ENCODE peak calls at places on chromosomes 1 and 21, in seven cellular contexts. One of them, this sample, is unnamed.

GRCh38 chr1:155933591-155934096 is 569 bp downstream of the KHDC4 start:
- DNase-seq in K562: peak
- DNase-seq in SK-N-SH: peak
- DNase-seq in GM12892: no peak
- DNase-seq in HepG2: no peak
- DNase-seq in GM12878: no peak
- DNase-seq in H1: no peak
- DNase-seq in this sample: no peak

GRCh38 chr1:236341298-236341697 is 52.8 kb upstream of the EDARADD start:
- DNase-seq in K562: no peak
- DNase-seq in SK-N-SH: no peak
- DNase-seq in GM12892: no peak
- DNase-seq in HepG2: no peak
- DNase-seq in GM12878: no peak
- DNase-seq in H1: peak
- DNase-seq in this sample: no peak

GRCh38 chr1:228228601-228229074 is 20.8 kb downstream of the OBSCN start:
- DNase-seq in K562: no peak
- DNase-seq in SK-N-SH: no peak
- DNase-seq in GM12892: no peak
- DNase-seq in HepG2: peak
- DNase-seq in GM12878: no peak
- DNase-seq in H1: no peak
- DNase-seq in this sample: no peak

GRCh38 chr1:7253118-7253480 is 467.8 kb downstream of the CAMTA1 start:
- DNase-seq in K562: no peak
- DNase-seq in SK-N-SH: no peak
- DNase-seq in GM12892: no peak
- DNase-seq in HepG2: no peak
- DNase-seq in GM12878: no peak
- DNase-seq in H1: no peak
- DNase-seq in this sample: no peak

GRCh38 chr1:120179420-120180348 is 3.4 kb upstream of the SEC22B start:
- DNase-seq in K562: peak
- DNase-seq in SK-N-SH: peak
- DNase-seq in GM12892: no peak
- DNase-seq in HepG2: no peak
- DNase-seq in GM12878: no peak
- DNase-seq in H1: peak
- DNase-seq in this sample: no peak

GRCh38 chr1:8947127-8947691 is 1.5 kb downstream of the CA6 start:
- DNase-seq in K562: no peak
- DNase-seq in SK-N-SH: no peak
- DNase-seq in GM12892: no peak
- DNase-seq in HepG2: peak
- DNase-seq in GM12878: no peak
- DNase-seq in H1: no peak
- DNase-seq in this sample: no peak

GRCh38 chr21:44057960-44058651 is 46.0 kb downstream of the TRAPPC10 start:
- DNase-seq in K562: no peak
- DNase-seq in SK-N-SH: no peak
- DNase-seq in GM12892: no peak
- DNase-seq in HepG2: no peak
- DNase-seq in GM12878: no peak
- DNase-seq in H1: no peak
- DNase-seq in this sample: no peak

GRCh38 chr1:149937779-149938178 is 1.1 kb upstream of the MTMR11 start:
- DNase-seq in K562: no peak
- DNase-seq in SK-N-SH: no peak
- DNase-seq in GM12892: no peak
- DNase-seq in HepG2: no peak
- DNase-seq in GM12878: no peak
- DNase-seq in H1: no peak
- DNase-seq in this sample: no peak

GRCh38 chr1:37945743-37946702 is 830 bp downstream of the INPP5B start:
- DNase-seq in K562: peak
- DNase-seq in SK-N-SH: peak
- DNase-seq in GM12892: no peak
- DNase-seq in HepG2: peak
- DNase-seq in GM12878: no peak
- DNase-seq in H1: no peak
- DNase-seq in this sample: no peak

GRCh38 chr1:179036844-179037465 is 11.3 kb downstream of the FAM20B start:
- DNase-seq in K562: no peak
- DNase-seq in SK-N-SH: no peak
- DNase-seq in GM12892: no peak
- DNase-seq in HepG2: no peak
- DNase-seq in GM12878: peak
- DNase-seq in H1: no peak
- DNase-seq in this sample: no peak

GRCh38 chr1:31617917-31618746 is 643 bp downstream of the HCRTR1 start:
- DNase-seq in K562: peak
- DNase-seq in SK-N-SH: peak
- DNase-seq in GM12892: peak
- DNase-seq in HepG2: peak
- DNase-seq in GM12878: no peak
- DNase-seq in H1: peak
- DNase-seq in this sample: peak

GRCh38 chr1:204104331-204105222 is 31.7 kb downstream of the SOX13 start:
- DNase-seq in K562: no peak
- DNase-seq in SK-N-SH: no peak
- DNase-seq in GM12892: no peak
- DNase-seq in HepG2: no peak
- DNase-seq in GM12878: no peak
- DNase-seq in H1: no peak
- DNase-seq in this sample: no peak

GRCh38 chr1:9149837-9150581 is 21.1 kb upstream of the GPR157 start:
- DNase-seq in K562: no peak
- DNase-seq in SK-N-SH: no peak
- DNase-seq in GM12892: no peak
- DNase-seq in HepG2: no peak
- DNase-seq in GM12878: no peak
- DNase-seq in H1: no peak
- DNase-seq in this sample: no peak

GRCh38 chr21:42983102-42983501 is 8.7 kb downstream of the PKNOX1 start:
- DNase-seq in K562: no peak
- DNase-seq in SK-N-SH: no peak
- DNase-seq in GM12892: no peak
- DNase-seq in HepG2: no peak
- DNase-seq in GM12878: no peak
- DNase-seq in H1: no peak
- DNase-seq in this sample: no peak

GRCh38 chr21:37620401-37620800 is 253.8 kb downstream of the DYRK1A start:
- DNase-seq in K562: no peak
- DNase-seq in SK-N-SH: no peak
- DNase-seq in GM12892: no peak
- DNase-seq in HepG2: no peak
- DNase-seq in GM12878: no peak
- DNase-seq in H1: no peak
- DNase-seq in this sample: no peak

GRCh38 chr1:235067396-235068154 is 61.1 kb downstream of the TOMM20 start:
- DNase-seq in K562: peak
- DNase-seq in SK-N-SH: no peak
- DNase-seq in GM12892: no peak
- DNase-seq in HepG2: peak
- DNase-seq in GM12878: no peak
- DNase-seq in H1: no peak
- DNase-seq in this sample: no peak

GRCh38 chr1:205669341-205670142 is 10.8 kb downstream of the SLC45A3 start:
- DNase-seq in K562: no peak
- DNase-seq in SK-N-SH: peak
- DNase-seq in GM12892: peak
- DNase-seq in HepG2: no peak
- DNase-seq in GM12878: no peak
- DNase-seq in H1: no peak
- DNase-seq in this sample: no peak

GRCh38 chr1:202243006-202243405 is 49.4 kb downstream of the LGR6 start:
- DNase-seq in K562: no peak
- DNase-seq in SK-N-SH: no peak
- DNase-seq in GM12892: no peak
- DNase-seq in HepG2: no peak
- DNase-seq in GM12878: no peak
- DNase-seq in H1: no peak
- DNase-seq in this sample: no peak

GRCh38 chr1:229980009-229980408 is 87.0 kb upstream of the GALNT2 start:
- DNase-seq in K562: no peak
- DNase-seq in SK-N-SH: no peak
- DNase-seq in GM12892: no peak
- DNase-seq in HepG2: no peak
- DNase-seq in GM12878: no peak
- DNase-seq in H1: no peak
- DNase-seq in this sample: no peak

GRCh38 chr1:206005761-206006160 is 2.6 kb upstream of the RAB7B start:
- DNase-seq in K562: no peak
- DNase-seq in SK-N-SH: no peak
- DNase-seq in GM12892: no peak
- DNase-seq in HepG2: no peak
- DNase-seq in GM12878: no peak
- DNase-seq in H1: no peak
- DNase-seq in this sample: no peak

GRCh38 chr1:156889802-156890585 is 3.5 kb upstream of the PEAR1 start:
- DNase-seq in K562: peak
- DNase-seq in SK-N-SH: peak
- DNase-seq in GM12892: peak
- DNase-seq in HepG2: peak
- DNase-seq in GM12878: no peak
- DNase-seq in H1: peak
- DNase-seq in this sample: peak

GRCh38 chr1:234608720-234609527 is 1.1 kb downstream of the IRF2BP2 start:
- DNase-seq in K562: peak
- DNase-seq in SK-N-SH: no peak
- DNase-seq in GM12892: no peak
- DNase-seq in HepG2: no peak
- DNase-seq in GM12878: no peak
- DNase-seq in H1: peak
- DNase-seq in this sample: no peak

GRCh38 chr1:36134805-36135339 is 9.8 kb upstream of the COL8A2 start:
- DNase-seq in K562: peak
- DNase-seq in SK-N-SH: peak
- DNase-seq in GM12892: peak
- DNase-seq in HepG2: peak
- DNase-seq in GM12878: no peak
- DNase-seq in H1: peak
- DNase-seq in this sample: no peak

GRCh38 chr1:6098303-6099215 is 52.9 kb downstream of the KCNAB2 start:
- DNase-seq in K562: no peak
- DNase-seq in SK-N-SH: peak
- DNase-seq in GM12892: no peak
- DNase-seq in HepG2: no peak
- DNase-seq in GM12878: no peak
- DNase-seq in H1: no peak
- DNase-seq in this sample: no peak

GRCh38 chr1:66197120-66197519 is 336.8 kb upstream of the SGIP1 start:
- DNase-seq in K562: no peak
- DNase-seq in SK-N-SH: no peak
- DNase-seq in GM12892: no peak
- DNase-seq in HepG2: no peak
- DNase-seq in GM12878: no peak
- DNase-seq in H1: no peak
- DNase-seq in this sample: no peak

GRCh38 chr1:193590102-193590501 is 403.7 kb upstream of the B3GALT2 start:
- DNase-seq in K562: no peak
- DNase-seq in SK-N-SH: no peak
- DNase-seq in GM12892: no peak
- DNase-seq in HepG2: no peak
- DNase-seq in GM12878: no peak
- DNase-seq in H1: no peak
- DNase-seq in this sample: no peak

GRCh38 chr1:32775640-32776337 is 41.4 kb downstream of the YARS1 start:
- DNase-seq in K562: no peak
- DNase-seq in SK-N-SH: peak
- DNase-seq in GM12892: no peak
- DNase-seq in HepG2: no peak
- DNase-seq in GM12878: no peak
- DNase-seq in H1: no peak
- DNase-seq in this sample: no peak

GRCh38 chr21:46168659-46169386 is 13.4 kb upstream of the FTCD start:
- DNase-seq in K562: no peak
- DNase-seq in SK-N-SH: no peak
- DNase-seq in GM12892: no peak
- DNase-seq in HepG2: no peak
- DNase-seq in GM12878: no peak
- DNase-seq in H1: no peak
- DNase-seq in this sample: no peak
- TF ChIP-seq POLR2AphosphoS5 in K562: no peak
- TF ChIP-seq POLR2AphosphoS5 in SK-N-SH: no peak
- TF ChIP-seq POLR2AphosphoS5 in GM12892: no peak
- TF ChIP-seq POLR2AphosphoS5 in HepG2: no peak
- TF ChIP-seq POLR2AphosphoS5 in GM12878: no peak
- TF ChIP-seq POLR2AphosphoS5 in H1: no peak
- TF ChIP-seq POLR2AphosphoS5 in this sample: no peak

DNA sequence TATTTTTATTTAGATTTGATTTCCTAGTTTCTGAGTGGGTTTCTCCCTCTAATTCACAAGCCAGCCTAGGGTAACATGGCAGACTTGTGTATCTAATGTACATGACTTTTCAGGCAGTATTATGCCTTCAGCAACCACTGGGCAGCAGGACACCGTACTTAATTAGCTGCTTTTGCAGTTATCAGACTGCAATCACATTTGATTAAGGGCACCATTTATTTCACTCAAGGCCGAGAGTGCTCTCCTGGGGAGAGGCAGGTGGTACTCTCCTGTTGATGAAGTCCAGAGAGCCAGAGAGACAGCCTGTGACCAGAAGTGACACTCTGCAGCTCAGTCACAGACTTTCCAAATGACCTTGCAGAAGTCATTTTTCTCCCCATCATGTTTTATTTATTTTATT is 18.7 kb downstream of the CYYR1 start:
- DNase-seq in K562: no peak
- DNase-seq in SK-N-SH: peak
- DNase-seq in GM12892: no peak
- DNase-seq in HepG2: no peak
- DNase-seq in GM12878: no peak
- DNase-seq in H1: no peak
- DNase-seq in this sample: no peak
- TF ChIP-seq TAF1 in K562: no peak
- TF ChIP-seq TAF1 in SK-N-SH: no peak
- TF ChIP-seq TAF1 in GM12892: no peak
- TF ChIP-seq TAF1 in HepG2: no peak
- TF ChIP-seq TAF1 in GM12878: no peak
- TF ChIP-seq TAF1 in H1: no peak
- TF ChIP-seq TAF1 in this sample: no peak

GRCh38 chr1:10624256-10625050 is 149.7 kb downstream of the PEX14 start:
- DNase-seq in K562: no peak
- DNase-seq in SK-N-SH: no peak
- DNase-seq in GM12892: no peak
- DNase-seq in HepG2: no peak
- DNase-seq in GM12878: no peak
- DNase-seq in H1: no peak
- DNase-seq in this sample: no peak
- TF ChIP-seq POLR2AphosphoS5 in K562: no peak
- TF ChIP-seq POLR2AphosphoS5 in SK-N-SH: no peak
- TF ChIP-seq POLR2AphosphoS5 in GM12892: no peak
- TF ChIP-seq POLR2AphosphoS5 in HepG2: no peak
- TF ChIP-seq POLR2AphosphoS5 in GM12878: no peak
- TF ChIP-seq POLR2AphosphoS5 in H1: no peak
- TF ChIP-seq POLR2AphosphoS5 in this sample: no peak

DNA sequence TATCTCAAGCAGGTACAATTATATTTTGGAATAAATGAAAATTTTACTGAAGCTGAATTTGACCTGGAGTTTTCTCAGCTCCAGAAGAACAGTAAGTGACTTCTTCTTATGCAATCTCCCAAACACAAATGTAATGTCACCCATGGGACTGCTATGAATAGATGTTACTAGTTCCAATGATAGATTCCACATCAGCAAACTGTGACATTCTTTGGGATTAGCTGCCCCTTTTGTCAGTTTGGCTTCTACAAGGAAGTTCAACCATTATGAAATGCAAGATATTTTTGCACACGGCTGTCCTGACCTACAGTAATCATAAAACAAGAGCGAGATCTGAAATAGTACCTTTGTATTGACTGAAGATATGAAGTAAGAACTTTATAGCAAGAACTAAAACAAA is 27.8 kb upstream of the TSNAX start:
- DNase-seq in K562: no peak
- DNase-seq in SK-N-SH: no peak
- DNase-seq in GM12892: no peak
- DNase-seq in HepG2: no peak
- DNase-seq in GM12878: no peak
- DNase-seq in H1: no peak
- DNase-seq in this sample: no peak
- TF ChIP-seq TAF1 in K562: no peak
- TF ChIP-seq TAF1 in SK-N-SH: no peak
- TF ChIP-seq TAF1 in GM12892: no peak
- TF ChIP-seq TAF1 in HepG2: no peak
- TF ChIP-seq TAF1 in GM12878: no peak
- TF ChIP-seq TAF1 in H1: no peak
- TF ChIP-seq TAF1 in this sample: no peak

This sample was measured in GM12891.